ENCODE peak calls at places on chromosomes 7 and 10, in nine cellular contexts. One of them, this sample, is unnamed.
A peak's percentile ranks its signal among the peaks of the same experiment; 100 is the strongest.

GRCh38 chr10:72084094-72084459 is 4.3 kb downstream of the SPOCK2 start:
- DNase-seq in PC-9: no peak
- DNase-seq in COR-L47: no peak
- DNase-seq in hepatic stellate cell: no peak
- DNase-seq in ACHN: no peak
- DNase-seq in K562: no peak
- DNase-seq in activated CD4-positive, alpha-beta T cell treated with anti-CD3 and anti-CD28 coated beads, Interleukin-2, amount 10 ng/mL, durations not matched to agents 7 days and 5 days: peak; percentile 55
- DNase-seq in mesenteric fat pad: no peak
- DNase-seq in AG08395: no peak
- DNase-seq in this sample: no peak

GRCh38 chr7:44473295-44473694 is 17.2 kb downstream of the NUDCD3 start:
- DNase-seq in PC-9: peak; percentile 20
- DNase-seq in COR-L47: no peak
- DNase-seq in hepatic stellate cell: no peak
- DNase-seq in ACHN: peak; percentile 68
- DNase-seq in K562: no peak
- DNase-seq in activated CD4-positive, alpha-beta T cell treated with anti-CD3 and anti-CD28 coated beads, Interleukin-2, amount 10 ng/mL, durations not matched to agents 7 days and 5 days: no peak
- DNase-seq in mesenteric fat pad: no peak
- DNase-seq in AG08395: peak; percentile 14
- DNase-seq in this sample: no peak

GRCh38 chr10:11869743-11870460 is 46.7 kb downstream of the PROSER2 start:
- DNase-seq in PC-9: no peak
- DNase-seq in COR-L47: no peak
- DNase-seq in hepatic stellate cell: no peak
- DNase-seq in ACHN: no peak
- DNase-seq in K562: no peak
- DNase-seq in activated CD4-positive, alpha-beta T cell treated with anti-CD3 and anti-CD28 coated beads, Interleukin-2, amount 10 ng/mL, durations not matched to agents 7 days and 5 days: no peak
- DNase-seq in mesenteric fat pad: no peak
- DNase-seq in AG08395: no peak
- DNase-seq in this sample: no peak

GRCh38 chr10:124612611-124613498 is 131.3 kb downstream of the FAM53B start:
- DNase-seq in PC-9: peak; percentile 79
- DNase-seq in COR-L47: no peak
- DNase-seq in hepatic stellate cell: peak; percentile 76
- DNase-seq in ACHN: peak; percentile 14
- DNase-seq in K562: peak; percentile 69
- DNase-seq in activated CD4-positive, alpha-beta T cell treated with anti-CD3 and anti-CD28 coated beads, Interleukin-2, amount 10 ng/mL, durations not matched to agents 7 days and 5 days: no peak
- DNase-seq in mesenteric fat pad: no peak
- DNase-seq in AG08395: peak; percentile 13
- DNase-seq in this sample: no peak

GRCh38 chr10:75102830-75103673 is 8.4 kb upstream of the SAMD8 start:
- DNase-seq in PC-9: no peak
- DNase-seq in COR-L47: no peak
- DNase-seq in hepatic stellate cell: no peak
- DNase-seq in ACHN: no peak
- DNase-seq in K562: peak; percentile 52
- DNase-seq in activated CD4-positive, alpha-beta T cell treated with anti-CD3 and anti-CD28 coated beads, Interleukin-2, amount 10 ng/mL, durations not matched to agents 7 days and 5 days: no peak
- DNase-seq in mesenteric fat pad: peak; percentile 59
- DNase-seq in AG08395: no peak
- DNase-seq in this sample: no peak

GRCh38 chr7:130845581-130846085 is 111.6 kb upstream of the KLF14 start:
- DNase-seq in PC-9: peak; percentile 60
- DNase-seq in COR-L47: no peak
- DNase-seq in hepatic stellate cell: peak; percentile 53
- DNase-seq in ACHN: no peak
- DNase-seq in K562: no peak
- DNase-seq in activated CD4-positive, alpha-beta T cell treated with anti-CD3 and anti-CD28 coated beads, Interleukin-2, amount 10 ng/mL, durations not matched to agents 7 days and 5 days: no peak
- DNase-seq in mesenteric fat pad: no peak
- DNase-seq in AG08395: peak; percentile 91
- DNase-seq in this sample: no peak

GRCh38 chr10:117464176-117464575 is 78.4 kb upstream of the EMX2 start:
- DNase-seq in PC-9: no peak
- DNase-seq in COR-L47: no peak
- DNase-seq in hepatic stellate cell: no peak
- DNase-seq in ACHN: no peak
- DNase-seq in K562: no peak
- DNase-seq in activated CD4-positive, alpha-beta T cell treated with anti-CD3 and anti-CD28 coated beads, Interleukin-2, amount 10 ng/mL, durations not matched to agents 7 days and 5 days: no peak
- DNase-seq in mesenteric fat pad: no peak
- DNase-seq in AG08395: no peak
- DNase-seq in this sample: no peak

GRCh38 chr7:43764807-43765491 is 6.5 kb downstream of the BLVRA start:
- DNase-seq in PC-9: peak; percentile 57
- DNase-seq in COR-L47: no peak
- DNase-seq in hepatic stellate cell: no peak
- DNase-seq in ACHN: no peak
- DNase-seq in K562: no peak
- DNase-seq in activated CD4-positive, alpha-beta T cell treated with anti-CD3 and anti-CD28 coated beads, Interleukin-2, amount 10 ng/mL, durations not matched to agents 7 days and 5 days: no peak
- DNase-seq in mesenteric fat pad: peak; percentile 18
- DNase-seq in AG08395: peak; percentile 44
- DNase-seq in this sample: no peak

GRCh38 chr10:130509881-130510689 is 373.9 kb downstream of the GLRX3 start:
- DNase-seq in PC-9: no peak
- DNase-seq in COR-L47: no peak
- DNase-seq in hepatic stellate cell: no peak
- DNase-seq in ACHN: no peak
- DNase-seq in K562: no peak
- DNase-seq in activated CD4-positive, alpha-beta T cell treated with anti-CD3 and anti-CD28 coated beads, Interleukin-2, amount 10 ng/mL, durations not matched to agents 7 days and 5 days: no peak
- DNase-seq in mesenteric fat pad: no peak
- DNase-seq in AG08395: no peak
- DNase-seq in this sample: no peak

GRCh38 chr10:52353960-52354394 is 39.9 kb downstream of the DKK1 start:
- DNase-seq in PC-9: no peak
- DNase-seq in COR-L47: no peak
- DNase-seq in hepatic stellate cell: peak; percentile 23
- DNase-seq in ACHN: no peak
- DNase-seq in K562: no peak
- DNase-seq in activated CD4-positive, alpha-beta T cell treated with anti-CD3 and anti-CD28 coated beads, Interleukin-2, amount 10 ng/mL, durations not matched to agents 7 days and 5 days: no peak
- DNase-seq in mesenteric fat pad: no peak
- DNase-seq in AG08395: peak; percentile 65
- DNase-seq in this sample: no peak

GRCh38 chr10:8283986-8284385 is 229.5 kb downstream of the GATA3 start:
- DNase-seq in PC-9: no peak
- DNase-seq in COR-L47: no peak
- DNase-seq in hepatic stellate cell: no peak
- DNase-seq in ACHN: no peak
- DNase-seq in K562: no peak
- DNase-seq in activated CD4-positive, alpha-beta T cell treated with anti-CD3 and anti-CD28 coated beads, Interleukin-2, amount 10 ng/mL, durations not matched to agents 7 days and 5 days: no peak
- DNase-seq in mesenteric fat pad: no peak
- DNase-seq in AG08395: no peak
- DNase-seq in this sample: no peak

GRCh38 chr10:97333351-97333600 is 1.3 kb downstream of the FRAT2 start:
- DNase-seq in PC-9: no peak
- DNase-seq in COR-L47: no peak
- DNase-seq in hepatic stellate cell: peak; percentile 30
- DNase-seq in ACHN: peak; percentile 74
- DNase-seq in K562: no peak
- DNase-seq in activated CD4-positive, alpha-beta T cell treated with anti-CD3 and anti-CD28 coated beads, Interleukin-2, amount 10 ng/mL, durations not matched to agents 7 days and 5 days: peak; percentile 21
- DNase-seq in mesenteric fat pad: no peak
- DNase-seq in AG08395: peak; percentile 20
- DNase-seq in this sample: no peak

GRCh38 chr10:3776796-3777571 is 8.0 kb downstream of the KLF6 start:
- DNase-seq in PC-9: peak; percentile 74
- DNase-seq in COR-L47: no peak
- DNase-seq in hepatic stellate cell: peak; percentile 40
- DNase-seq in ACHN: peak; percentile 28
- DNase-seq in K562: no peak
- DNase-seq in activated CD4-positive, alpha-beta T cell treated with anti-CD3 and anti-CD28 coated beads, Interleukin-2, amount 10 ng/mL, durations not matched to agents 7 days and 5 days: peak; percentile 70
- DNase-seq in mesenteric fat pad: no peak
- DNase-seq in AG08395: peak; percentile 40
- DNase-seq in this sample: no peak

GRCh38 chr10:74683621-74684114 is 142.7 kb upstream of the KAT6B start:
- DNase-seq in PC-9: no peak
- DNase-seq in COR-L47: no peak
- DNase-seq in hepatic stellate cell: no peak
- DNase-seq in ACHN: no peak
- DNase-seq in K562: no peak
- DNase-seq in activated CD4-positive, alpha-beta T cell treated with anti-CD3 and anti-CD28 coated beads, Interleukin-2, amount 10 ng/mL, durations not matched to agents 7 days and 5 days: no peak
- DNase-seq in mesenteric fat pad: no peak
- DNase-seq in AG08395: no peak
- DNase-seq in this sample: no peak

GRCh38 chr10:7788640-7789335 is 811 bp downstream of the ATP5F1C start:
- DNase-seq in PC-9: peak; percentile 12
- DNase-seq in COR-L47: no peak
- DNase-seq in hepatic stellate cell: peak; percentile 25
- DNase-seq in ACHN: peak; percentile 56
- DNase-seq in K562: no peak
- DNase-seq in activated CD4-positive, alpha-beta T cell treated with anti-CD3 and anti-CD28 coated beads, Interleukin-2, amount 10 ng/mL, durations not matched to agents 7 days and 5 days: peak; percentile 10
- DNase-seq in mesenteric fat pad: no peak
- DNase-seq in AG08395: no peak
- DNase-seq in this sample: no peak

GRCh38 chr10:28135258-28135657 is 136.4 kb upstream of the ODAD2 start:
- DNase-seq in PC-9: no peak
- DNase-seq in COR-L47: no peak
- DNase-seq in hepatic stellate cell: no peak
- DNase-seq in ACHN: no peak
- DNase-seq in K562: no peak
- DNase-seq in activated CD4-positive, alpha-beta T cell treated with anti-CD3 and anti-CD28 coated beads, Interleukin-2, amount 10 ng/mL, durations not matched to agents 7 days and 5 days: no peak
- DNase-seq in mesenteric fat pad: no peak
- DNase-seq in AG08395: peak; percentile 12
- DNase-seq in this sample: no peak

GRCh38 chr10:35933491-35933890 is 291.4 kb upstream of the FZD8 start:
- DNase-seq in PC-9: no peak
- DNase-seq in COR-L47: no peak
- DNase-seq in hepatic stellate cell: no peak
- DNase-seq in ACHN: no peak
- DNase-seq in K562: no peak
- DNase-seq in activated CD4-positive, alpha-beta T cell treated with anti-CD3 and anti-CD28 coated beads, Interleukin-2, amount 10 ng/mL, durations not matched to agents 7 days and 5 days: no peak
- DNase-seq in mesenteric fat pad: no peak
- DNase-seq in AG08395: no peak
- DNase-seq in this sample: no peak

GRCh38 chr7:11427686-11428273 is 404.2 kb downstream of the THSD7A start:
- DNase-seq in PC-9: no peak
- DNase-seq in COR-L47: peak; percentile 61
- DNase-seq in hepatic stellate cell: peak; percentile 22
- DNase-seq in ACHN: peak; percentile 64
- DNase-seq in K562: peak; percentile 23
- DNase-seq in activated CD4-positive, alpha-beta T cell treated with anti-CD3 and anti-CD28 coated beads, Interleukin-2, amount 10 ng/mL, durations not matched to agents 7 days and 5 days: no peak
- DNase-seq in mesenteric fat pad: no peak
- DNase-seq in AG08395: peak; percentile 54
- DNase-seq in this sample: peak; percentile 37

GRCh38 chr10:94066411-94066810 is 72.7 kb downstream of the PLCE1 start:
- DNase-seq in PC-9: no peak
- DNase-seq in COR-L47: no peak
- DNase-seq in hepatic stellate cell: no peak
- DNase-seq in ACHN: peak; percentile 52
- DNase-seq in K562: peak; percentile 12
- DNase-seq in activated CD4-positive, alpha-beta T cell treated with anti-CD3 and anti-CD28 coated beads, Interleukin-2, amount 10 ng/mL, durations not matched to agents 7 days and 5 days: no peak
- DNase-seq in mesenteric fat pad: no peak
- DNase-seq in AG08395: peak; percentile 45
- DNase-seq in this sample: no peak

GRCh38 chr10:44960482-44961230 is 1.1 kb downstream of the RASSF4 start:
- DNase-seq in PC-9: no peak
- DNase-seq in COR-L47: no peak
- DNase-seq in hepatic stellate cell: no peak
- DNase-seq in ACHN: no peak
- DNase-seq in K562: no peak
- DNase-seq in activated CD4-positive, alpha-beta T cell treated with anti-CD3 and anti-CD28 coated beads, Interleukin-2, amount 10 ng/mL, durations not matched to agents 7 days and 5 days: no peak
- DNase-seq in mesenteric fat pad: peak; percentile 20
- DNase-seq in AG08395: no peak
- DNase-seq in this sample: no peak

GRCh38 chr10:124283215-124284046 is 135.3 kb downstream of the OAT start:
- DNase-seq in PC-9: no peak
- DNase-seq in COR-L47: no peak
- DNase-seq in hepatic stellate cell: no peak
- DNase-seq in ACHN: no peak
- DNase-seq in K562: no peak
- DNase-seq in activated CD4-positive, alpha-beta T cell treated with anti-CD3 and anti-CD28 coated beads, Interleukin-2, amount 10 ng/mL, durations not matched to agents 7 days and 5 days: no peak
- DNase-seq in mesenteric fat pad: no peak
- DNase-seq in AG08395: no peak
- DNase-seq in this sample: no peak

GRCh38 chr10:46090258-46090812 is 44.3 kb upstream of the MSMB start:
- DNase-seq in PC-9: no peak
- DNase-seq in COR-L47: no peak
- DNase-seq in hepatic stellate cell: no peak
- DNase-seq in ACHN: no peak
- DNase-seq in K562: no peak
- DNase-seq in activated CD4-positive, alpha-beta T cell treated with anti-CD3 and anti-CD28 coated beads, Interleukin-2, amount 10 ng/mL, durations not matched to agents 7 days and 5 days: no peak
- DNase-seq in mesenteric fat pad: no peak
- DNase-seq in AG08395: no peak
- DNase-seq in this sample: no peak

GRCh38 chr10:131760416-131761166 is 140.2 kb upstream of the PPP2R2D start:
- DNase-seq in PC-9: no peak
- DNase-seq in COR-L47: no peak
- DNase-seq in hepatic stellate cell: no peak
- DNase-seq in ACHN: no peak
- DNase-seq in K562: no peak
- DNase-seq in activated CD4-positive, alpha-beta T cell treated with anti-CD3 and anti-CD28 coated beads, Interleukin-2, amount 10 ng/mL, durations not matched to agents 7 days and 5 days: no peak
- DNase-seq in mesenteric fat pad: no peak
- DNase-seq in AG08395: no peak
- DNase-seq in this sample: no peak

GRCh38 chr10:70992436-70992835 is 104.1 kb upstream of the PCBD1 start:
- DNase-seq in PC-9: no peak
- DNase-seq in COR-L47: no peak
- DNase-seq in hepatic stellate cell: no peak
- DNase-seq in ACHN: no peak
- DNase-seq in K562: no peak
- DNase-seq in activated CD4-positive, alpha-beta T cell treated with anti-CD3 and anti-CD28 coated beads, Interleukin-2, amount 10 ng/mL, durations not matched to agents 7 days and 5 days: no peak
- DNase-seq in mesenteric fat pad: peak; percentile 68
- DNase-seq in AG08395: no peak
- DNase-seq in this sample: no peak

GRCh38 chr10:79981356-79981672 is 32.4 kb upstream of the SFTPD start:
- DNase-seq in PC-9: no peak
- DNase-seq in COR-L47: no peak
- DNase-seq in hepatic stellate cell: no peak
- DNase-seq in ACHN: no peak
- DNase-seq in K562: no peak
- DNase-seq in activated CD4-positive, alpha-beta T cell treated with anti-CD3 and anti-CD28 coated beads, Interleukin-2, amount 10 ng/mL, durations not matched to agents 7 days and 5 days: no peak
- DNase-seq in mesenteric fat pad: no peak
- DNase-seq in AG08395: no peak
- DNase-seq in this sample: no peak

GRCh38 chr10:99280472-99280871 is 44.8 kb upstream of the HPSE2 start:
- DNase-seq in PC-9: no peak
- DNase-seq in COR-L47: no peak
- DNase-seq in hepatic stellate cell: no peak
- DNase-seq in ACHN: no peak
- DNase-seq in K562: no peak
- DNase-seq in activated CD4-positive, alpha-beta T cell treated with anti-CD3 and anti-CD28 coated beads, Interleukin-2, amount 10 ng/mL, durations not matched to agents 7 days and 5 days: no peak
- DNase-seq in mesenteric fat pad: no peak
- DNase-seq in AG08395: no peak
- DNase-seq in this sample: no peak

GRCh38 chr10:38740102-38740501 is 646.0 kb downstream of the ZNF37A start:
- DNase-seq in PC-9: no peak
- DNase-seq in COR-L47: no peak
- DNase-seq in hepatic stellate cell: no peak
- DNase-seq in ACHN: no peak
- DNase-seq in K562: no peak
- DNase-seq in activated CD4-positive, alpha-beta T cell treated with anti-CD3 and anti-CD28 coated beads, Interleukin-2, amount 10 ng/mL, durations not matched to agents 7 days and 5 days: no peak
- DNase-seq in mesenteric fat pad: no peak
- DNase-seq in AG08395: no peak
- DNase-seq in this sample: no peak

GRCh38 chr10:131730771-131731497 is 169.9 kb upstream of the PPP2R2D start:
- DNase-seq in PC-9: no peak
- DNase-seq in COR-L47: no peak
- DNase-seq in hepatic stellate cell: no peak
- DNase-seq in ACHN: no peak
- DNase-seq in K562: no peak
- DNase-seq in activated CD4-positive, alpha-beta T cell treated with anti-CD3 and anti-CD28 coated beads, Interleukin-2, amount 10 ng/mL, durations not matched to agents 7 days and 5 days: no peak
- DNase-seq in mesenteric fat pad: peak; percentile 82
- DNase-seq in AG08395: no peak
- DNase-seq in this sample: no peak